ENCODE peak calls at places on chromosomes 6 and 20, in five cellular contexts. M, S, J, U and F are unnamed samples.

GRCh38 chr6:52505726-52506501 is 70.9 kb downstream of the TRAM2 start:
- DNase-seq in M (no peak), S (no peak), U (no peak), J (no peak), F (peak)

GRCh38 chr20:44615876-44616603 is 33.7 kb downstream of the PKIG start:
- DNase-seq in S (no peak), U (no peak), J (no peak), M (no peak), F (peak)

GRCh38 chr6:170089937-170090335 is 200.9 kb downstream of the DLL1 start:
- DNase-seq in U (no peak), S (peak), J (no peak), M (no peak), F (no peak)

GRCh38 chr6:70398783-70399730 is 14.3 kb upstream of the FAM135A start:
- DNase-seq in S (peak), U (no peak), M (no peak), J (peak), F (no peak)

GRCh38 chr20:2816583-2817340 is 598 bp downstream of the TMEM239 start:
- DNase-seq in U (no peak), J (no peak), S (no peak), M (no peak), F (no peak)

GRCh38 chr20:50449789-50450492 is 60.2 kb upstream of the PTPN1 start:
- DNase-seq in S (no peak), J (no peak), U (peak), M (no peak), F (peak)

GRCh38 chr6:35427851-35428321 is 24.3 kb upstream of the FANCE start:
- DNase-seq in S (peak), U (no peak), M (peak), J (no peak), F (no peak)

GRCh38 chr6:161954077-161954476 is 680.2 kb upstream of the AGPAT4 start:
- DNase-seq in S (no peak), U (no peak), J (no peak), M (no peak), F (no peak)

GRCh38 chr20:19875746-19876145 is 117.7 kb downstream of the RIN2 start:
- DNase-seq in M (no peak), U (no peak), J (no peak), S (peak), F (no peak)

GRCh38 chr6:169108753-169109152 is 144.9 kb downstream of the THBS2 start:
- DNase-seq in U (no peak), S (no peak), M (no peak), J (no peak), F (no peak)

GRCh38 chr6:14661188-14661587 is 543.6 kb downstream of the CD83 start:
- DNase-seq in J (no peak), M (no peak), U (peak), S (no peak), F (peak)

GRCh38 chr20:46827718-46828458 is 66.8 kb upstream of the EYA2 start:
- DNase-seq in J (no peak), M (no peak), S (no peak), U (no peak), F (no peak)

DNA sequence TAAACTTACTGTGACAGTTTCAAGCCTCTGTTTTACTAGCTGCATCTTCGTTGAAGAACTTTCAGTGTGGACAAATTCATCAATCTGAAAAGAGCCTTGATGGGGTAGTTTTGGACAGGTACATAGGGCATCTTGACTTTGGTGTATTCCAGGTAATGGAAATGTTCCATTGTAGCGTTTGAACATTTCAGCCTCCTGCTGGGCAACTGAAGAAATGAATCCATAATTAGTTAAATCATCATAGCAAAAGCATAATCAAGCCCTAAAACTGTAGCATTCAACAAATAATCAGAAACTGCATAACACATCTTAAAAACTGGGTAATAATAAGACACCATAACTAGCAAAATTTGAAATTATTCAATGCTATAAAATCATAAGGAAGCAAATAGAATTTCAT is 86.2 kb downstream of the AHI1 start:
- DNase-seq in J (no peak), S (peak), M (no peak), U (no peak), F (no peak)
- TF ChIP-seq CTCF in J (peak), S (peak), M (peak), U (peak), F (no peak)

GRCh38 chr6:141682391-141682790 is 450.3 kb upstream of the GJE1 start:
- DNase-seq in J (no peak), M (no peak), U (no peak), S (peak), F (no peak)

GRCh38 chr6:141675957-141676356 is 456.8 kb upstream of the GJE1 start:
- DNase-seq in M (no peak), S (peak), U (no peak), J (no peak), F (no peak)

DNA sequence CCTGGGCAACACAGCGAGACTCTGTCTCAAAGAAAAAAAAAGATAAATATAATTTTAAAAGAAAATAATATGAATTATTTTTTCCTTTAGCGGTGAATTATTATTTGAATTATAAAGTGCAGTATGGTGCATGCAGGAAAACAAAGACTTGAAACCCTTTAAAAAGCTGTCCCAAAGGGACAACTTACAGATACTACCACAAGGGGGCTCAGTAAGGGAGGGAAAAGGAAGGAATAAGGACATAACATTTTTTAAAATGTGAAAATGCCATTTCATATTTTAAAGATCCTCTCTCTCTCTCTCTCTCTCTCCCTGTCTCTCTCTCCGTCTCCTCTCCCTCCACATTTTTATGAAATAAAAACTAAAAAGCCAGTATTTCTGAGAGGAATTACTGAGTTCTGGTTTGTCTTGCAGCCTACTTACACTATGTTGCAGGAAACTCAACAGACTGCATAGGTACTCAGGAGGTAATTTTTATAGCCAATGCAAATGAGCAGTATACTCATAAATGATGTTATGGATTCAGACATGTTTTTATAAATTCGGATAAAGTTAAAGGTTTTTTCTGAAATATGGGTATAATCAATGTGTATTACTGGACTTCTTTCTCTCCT is 455.0 kb upstream of the GJE1 start:
- DNase-seq in M (no peak), J (no peak), S (peak), U (peak), F (no peak)
- TF ChIP-seq CTCF in M (peak), J (peak), S (peak), U (peak), F (peak)

GRCh38 chr20:37418591-37418990 is 72.7 kb downstream of the SRC start:
- DNase-seq in J (no peak), U (no peak), S (no peak), M (no peak), F (no peak)

GRCh38 chr20:37417146-37417856 is 71.4 kb downstream of the SRC start:
- DNase-seq in S (no peak), J (no peak), M (no peak), U (no peak), F (no peak)

GRCh38 chr20:37419307-37419706 is 73.4 kb downstream of the SRC start:
- DNase-seq in S (no peak), U (no peak), J (no peak), M (no peak), F (no peak)

GRCh38 chr20:37416202-37417145 is 70.5 kb downstream of the SRC start:
- DNase-seq in S (no peak), M (no peak), J (no peak), U (no peak), F (no peak)

DNA sequence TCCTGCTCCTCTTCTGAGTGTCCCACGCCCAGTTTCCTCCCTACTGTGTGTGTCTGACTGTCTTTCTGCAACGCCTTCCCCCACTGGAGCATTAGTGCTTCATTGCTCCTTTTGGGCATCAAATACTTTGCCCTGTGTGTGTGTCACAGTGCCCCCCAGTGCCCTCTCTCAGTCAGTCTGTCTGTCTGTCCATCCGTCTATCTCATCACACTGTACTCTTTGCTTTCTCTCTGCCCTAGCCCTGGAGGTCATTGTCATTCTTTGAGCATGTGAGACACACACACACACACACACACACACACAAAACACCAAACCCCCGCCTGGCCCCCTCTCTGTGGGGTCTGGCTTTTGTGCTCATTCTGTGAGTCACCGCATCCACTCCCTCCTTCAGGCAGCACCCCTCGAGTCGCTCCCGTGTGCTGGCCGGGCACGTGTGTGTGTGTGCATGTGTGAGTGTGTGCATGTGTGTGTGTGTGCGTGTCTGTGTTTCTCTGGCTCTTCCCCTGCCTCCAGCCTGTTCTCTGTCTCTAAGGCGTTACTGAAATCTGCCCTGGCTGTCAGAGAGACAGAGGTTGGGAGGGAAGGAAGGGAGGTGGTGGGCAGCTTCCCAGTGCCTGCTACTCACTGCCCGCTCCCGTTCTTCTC is 72.0 kb downstream of the SRC start:
- DNase-seq in U (no peak), J (no peak), S (peak), M (no peak), F (no peak)
- TF ChIP-seq CTCF in U (no peak), J (no peak), S (no peak), M (no peak), F (no peak)

GRCh38 chr6:4350571-4351505 is 215.5 kb upstream of the ECI2 start:
- DNase-seq in S (peak), U (no peak), J (no peak), M (no peak), F (no peak)

GRCh38 chr6:4352731-4353130 is 217.4 kb upstream of the ECI2 start:
- DNase-seq in J (no peak), M (no peak), S (no peak), U (no peak), F (no peak)

GRCh38 chr6:4351506-4351852 is 216.1 kb upstream of the ECI2 start:
- DNase-seq in U (no peak), M (no peak), J (no peak), S (no peak), F (no peak)

GRCh38 chr6:4354181-4354580 is 218.8 kb upstream of the ECI2 start:
- DNase-seq in M (no peak), U (no peak), S (no peak), J (no peak), F (no peak)

GRCh38 chr6:4351857-4352669 is 216.7 kb upstream of the ECI2 start:
- DNase-seq in J (peak), U (no peak), S (peak), M (peak), F (no peak)
- TF ChIP-seq CTCF in J (no peak), U (no peak), S (peak), M (no peak), F (no peak)

DNA sequence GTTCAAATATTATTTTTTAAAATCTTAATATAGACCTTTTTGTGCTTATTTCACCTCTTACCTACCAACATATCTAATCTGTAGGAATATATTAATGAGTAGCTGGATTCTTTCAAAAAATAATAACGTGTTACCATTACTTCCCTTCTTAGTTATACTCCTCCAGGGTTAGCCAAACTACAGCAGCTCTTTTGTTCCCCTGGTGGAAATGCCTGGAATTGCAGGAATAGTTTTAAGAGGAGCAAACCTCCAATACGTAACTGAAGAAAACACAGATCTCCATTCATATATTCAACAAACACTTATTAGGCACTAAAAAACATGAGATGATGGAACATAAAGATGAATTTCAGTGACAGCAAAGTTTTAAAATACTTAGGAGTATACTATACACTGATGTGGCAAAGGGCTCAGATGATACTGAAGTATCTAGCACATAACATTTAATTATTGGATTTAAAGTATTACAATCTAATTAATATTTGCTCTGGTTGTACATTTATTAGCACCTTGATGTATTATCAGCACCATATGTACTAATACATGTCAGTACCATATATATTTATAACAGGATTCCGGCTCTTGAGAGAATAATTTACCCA is 78.3 kb downstream of the TBX18 start:
- DNase-seq in M (no peak), J (no peak), S (peak), U (peak), F (peak)
- TF ChIP-seq CTCF in M (peak), J (peak), S (peak), U (peak), F (no peak)

GRCh38 chr6:4225207-4225872 is 90.0 kb upstream of the ECI2 start:
- DNase-seq in S (no peak), J (no peak), M (no peak), U (no peak), F (no peak)
- TF ChIP-seq CTCF in S (no peak), J (no peak), M (no peak), U (no peak), F (no peak)

DNA sequence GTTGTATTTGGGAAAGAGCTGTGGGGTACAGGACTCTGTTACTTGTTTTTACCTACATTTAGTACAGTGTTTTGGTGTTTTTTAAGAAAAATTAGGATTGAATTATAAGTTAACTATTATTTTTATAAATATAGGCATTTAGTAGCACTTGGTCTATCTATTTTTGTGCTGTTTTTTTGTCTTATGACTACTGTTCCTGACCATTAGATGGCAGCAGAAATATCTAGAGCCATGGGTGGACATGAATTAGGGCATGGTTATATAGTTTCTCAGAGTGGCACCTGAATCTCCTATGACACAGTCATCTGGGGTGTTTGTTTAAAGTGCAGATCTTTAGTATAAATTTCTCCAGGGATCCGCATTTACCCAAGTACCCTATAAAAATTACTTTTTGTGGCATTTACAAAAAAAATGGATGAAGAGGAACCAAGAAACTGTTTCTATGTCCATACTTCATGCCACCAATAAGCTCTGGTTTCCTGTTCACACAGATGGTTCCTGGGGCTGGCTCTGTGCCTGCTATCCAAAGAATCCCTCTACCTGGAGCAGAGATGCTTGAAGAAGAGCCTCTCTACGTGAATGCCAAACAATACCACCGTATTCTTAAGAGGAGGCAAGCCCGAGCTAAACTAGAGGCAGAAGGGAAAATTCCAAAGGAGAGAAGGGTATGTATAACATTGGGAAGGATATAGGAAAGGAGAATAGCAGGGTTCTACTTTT is 19.8 kb downstream of the NFYA start:
- DNase-seq in M (no peak), S (peak), U (peak), J (no peak), F (peak)
- TF ChIP-seq CTCF in M (peak), S (peak), U (peak), J (peak), F (no peak)

GRCh38 chr6:151692216-151692615 is 115.3 kb upstream of the ESR1 start:
- DNase-seq in U (no peak), M (no peak), S (peak), J (no peak), F (no peak)

GRCh38 chr6:151690768-151691562 is 116.5 kb upstream of the ESR1 start:
- DNase-seq in S (peak), J (no peak), U (peak), M (no peak), F (no peak)

GRCh38 chr6:151689499-151690201 is 117.8 kb upstream of the ESR1 start:
- DNase-seq in M (no peak), S (no peak), J (no peak), U (no peak), F (no peak)

GRCh38 chr6:151693366-151693765 is 114.1 kb upstream of the ESR1 start:
- DNase-seq in J (no peak), U (no peak), S (no peak), M (no peak), F (no peak)

GRCh38 chr6:151690303-151690702 is 117.2 kb upstream of the ESR1 start:
- DNase-seq in M (no peak), J (no peak), U (peak), S (peak), F (no peak)
- TF ChIP-seq CTCF in M (no peak), J (no peak), U (peak), S (peak), F (no peak)